ENCODE peak calls at places on chromosomes 3 and 15, in six cellular contexts. N is lung, B is fibroblast of villous mesenchyme, W is GM12865, D is gastrocnemius medialis, I is fibroblast of pulmonary artery. X is an unnamed sample.

GRCh38 chr3:65761431-65761830 is 277.3 kb downstream of the MAGI1 start:
- DNase-seq in N (no peak), B (no peak), W (no peak), D (no peak), I (no peak), X (no peak)

GRCh38 chr15:99279783-99280307 is 28.6 kb downstream of the LRRC28 start:
- DNase-seq in N (no peak), B (no peak), W (no peak), D (no peak), I (no peak), X (no peak)

GRCh38 chr15:69093127-69093526 is 67.3 kb upstream of the GLCE start:
- DNase-seq in N (no peak), B (no peak), W (peak), D (no peak), I (peak), X (no peak)

GRCh38 chr15:77834276-77834990 is 201.7 kb upstream of the LINGO1 start:
- DNase-seq in N (no peak), B (no peak), W (no peak), D (no peak), I (no peak), X (no peak)

GRCh38 chr3:133930341-133930933 is 34.8 kb upstream of the RAB6B start:
- DNase-seq in N (peak), B (peak), W (peak), D (no peak), I (peak), X (peak)

GRCh38 chr3:76871655-76872054 is 168.2 kb upstream of the ROBO2 start:
- DNase-seq in N (no peak), B (no peak), W (no peak), D (no peak), I (no peak), X (no peak)

GRCh38 chr15:78507831-78508160 is 419 bp downstream of the HYKK start:
- DNase-seq in N (no peak), B (no peak), W (no peak), D (no peak), I (no peak), X (no peak)

GRCh38 chr3:176741648-176742047 is 455.6 kb downstream of the TBL1XR1 start:
- DNase-seq in N (no peak), B (no peak), W (no peak), D (no peak), I (no peak), X (no peak)

GRCh38 chr15:42491540-42492225 is 742 bp upstream of the ZNF106 start:
- DNase-seq in N (peak), B (peak), W (no peak), D (no peak), I (peak), X (no peak)

GRCh38 chr3:16183601-16184270 is 9.3 kb downstream of the GALNT15 start:
- DNase-seq in N (no peak), B (peak), W (no peak), D (no peak), I (peak), X (peak)

GRCh38 chr3:23071758-23072157 is 131.4 kb upstream of the UBE2E2 start:
- DNase-seq in N (no peak), B (no peak), W (peak), D (peak), I (no peak), X (no peak)

GRCh38 chr3:164144824-164145223 is 933.5 kb downstream of the SI start:
- DNase-seq in N (no peak), B (no peak), W (no peak), D (no peak), I (no peak), X (no peak)

GRCh38 chr3:20798666-20799065 is 612.7 kb upstream of the SGO1 start:
- DNase-seq in N (no peak), B (peak), W (no peak), D (no peak), I (no peak), X (no peak)

GRCh38 chr15:74807302-74807701 is 5.3 kb upstream of the LMAN1L start:
- DNase-seq in N (no peak), B (no peak), W (no peak), D (no peak), I (no peak), X (no peak)

GRCh38 chr15:80055933-80056332 is 3.5 kb upstream of the ZFAND6 start:
- DNase-seq in N (no peak), B (no peak), W (peak), D (no peak), I (no peak), X (no peak)

GRCh38 chr3:128488995-128489859 is 3.8 kb downstream of the GATA2 start:
- DNase-seq in N (no peak), B (peak), W (no peak), D (no peak), I (peak), X (no peak)

GRCh38 chr3:46866720-46867549 is 3.7 kb upstream of the MYL3 start:
- DNase-seq in N (peak), B (peak), W (peak), D (peak), I (peak), X (no peak)

GRCh38 chr3:36380171-36381031 is at the start of gene STAC:
- DNase-seq in N (peak), B (no peak), W (no peak), D (no peak), I (no peak), X (no peak)

GRCh38 chr15:32784571-32784970 is 66.8 kb downstream of the GREM1 start:
- DNase-seq in N (no peak), B (peak), W (no peak), D (no peak), I (no peak), X (no peak)

GRCh38 chr15:86362556-86362955 is 282.9 kb downstream of the AGBL1 start:
- DNase-seq in N (no peak), B (no peak), W (no peak), D (no peak), I (no peak), X (no peak)

GRCh38 chr3:188230962-188231361 is 77.0 kb downstream of the LPP start:
- DNase-seq in N (no peak), B (peak), W (no peak), D (peak), I (no peak), X (no peak)

GRCh38 chr15:46751303-46751702 is 966.0 kb upstream of the SEMA6D start:
- DNase-seq in N (no peak), B (no peak), W (peak), D (no peak), I (no peak), X (no peak)

GRCh38 chr3:184825456-184825855 is 13.5 kb downstream of the VPS8 start:
- DNase-seq in N (no peak), B (peak), W (no peak), D (peak), I (no peak), X (no peak)

GRCh38 chr3:184541886-184542562 is 19.6 kb upstream of the EPHB3 start:
- DNase-seq in N (peak), B (no peak), W (no peak), D (no peak), I (no peak), X (no peak)

GRCh38 chr3:141399200-141399599 is 30.9 kb downstream of the ZBTB38 start:
- DNase-seq in N (no peak), B (peak), W (peak), D (no peak), I (no peak), X (no peak)

GRCh38 chr3:36736327-36736726 is 28.0 kb downstream of the DCLK3 start:
- DNase-seq in N (no peak), B (no peak), W (no peak), D (no peak), I (peak), X (no peak)

GRCh38 chr3:78645628-78646310 is 1122.0 kb downstream of the ROBO1 start:
- DNase-seq in N (no peak), B (peak), W (peak), D (no peak), I (peak), X (peak)

GRCh38 chr3:66418432-66419052 is 82.3 kb downstream of the LRIG1 start:
- DNase-seq in N (peak), B (no peak), W (no peak), D (peak), I (no peak), X (peak)

GRCh38 chr3:69462826-69463100 is 76.9 kb upstream of the FRMD4B start:
- DNase-seq in N (no peak), B (no peak), W (no peak), D (no peak), I (no peak), X (no peak)

GRCh38 chr3:3192481-3192764 is 12.9 kb upstream of the CRBN start:
- DNase-seq in N (no peak), B (no peak), W (no peak), D (no peak), I (no peak), X (no peak)

GRCh38 chr3:49081429-49081828 is 12.4 kb downstream of the QRICH1 start:
- DNase-seq in N (no peak), B (no peak), W (no peak), D (no peak), I (no peak), X (no peak)

GRCh38 chr15:85865070-85865684 is 70.5 kb upstream of the KLHL25 start:
- DNase-seq in N (no peak), B (peak), W (peak), D (no peak), I (peak), X (peak)

GRCh38 chr3:120021523-120021922 is 72.7 kb downstream of the GSK3B start:
- DNase-seq in N (no peak), B (no peak), W (no peak), D (no peak), I (peak), X (no peak)

GRCh38 chr3:126704494-126705214 is 614 bp downstream of the CHCHD6 start:
- DNase-seq in N (no peak), B (no peak), W (no peak), D (no peak), I (no peak), X (no peak)

GRCh38 chr3:181941250-181941649 is 229.5 kb downstream of the SOX2 start:
- DNase-seq in N (no peak), B (no peak), W (peak), D (no peak), I (no peak), X (no peak)

GRCh38 chr3:46693038-46693896 is at the start of gene ALS2CL:
- DNase-seq in N (peak), B (no peak), W (peak), D (peak), I (no peak), X (no peak)

GRCh38 chr3:138479355-138479964 is 45.0 kb downstream of the ESYT3 start:
- DNase-seq in N (no peak), B (peak), W (peak), D (no peak), I (peak), X (peak)

GRCh38 chr3:171145866-171146265 is 119.3 kb upstream of the SLC2A2 start:
- DNase-seq in N (no peak), B (no peak), W (no peak), D (no peak), I (no peak), X (no peak)

GRCh38 chr3:18369561-18370185 is 55.5 kb downstream of the SATB1 start:
- DNase-seq in N (no peak), B (no peak), W (no peak), D (no peak), I (no peak), X (no peak)

GRCh38 chr3:13087320-13087985 is 14.2 kb upstream of the IQSEC1 start:
- DNase-seq in N (no peak), B (no peak), W (no peak), D (no peak), I (no peak), X (no peak)

GRCh38 chr15:59355730-59356129 is 16.9 kb downstream of the MYO1E start:
- DNase-seq in N (no peak), B (no peak), W (no peak), D (no peak), I (no peak), X (no peak)

GRCh38 chr15:59352189-59352588 is 20.5 kb downstream of the MYO1E start:
- DNase-seq in N (no peak), B (no peak), W (no peak), D (no peak), I (no peak), X (no peak)

GRCh38 chr15:59352683-59353082 is 20.0 kb downstream of the MYO1E start:
- DNase-seq in N (no peak), B (no peak), W (no peak), D (no peak), I (no peak), X (no peak)

GRCh38 chr15:59350421-59350732 is 22.3 kb downstream of the MYO1E start:
- DNase-seq in N (no peak), B (no peak), W (no peak), D (no peak), I (no peak), X (no peak)

DNA sequence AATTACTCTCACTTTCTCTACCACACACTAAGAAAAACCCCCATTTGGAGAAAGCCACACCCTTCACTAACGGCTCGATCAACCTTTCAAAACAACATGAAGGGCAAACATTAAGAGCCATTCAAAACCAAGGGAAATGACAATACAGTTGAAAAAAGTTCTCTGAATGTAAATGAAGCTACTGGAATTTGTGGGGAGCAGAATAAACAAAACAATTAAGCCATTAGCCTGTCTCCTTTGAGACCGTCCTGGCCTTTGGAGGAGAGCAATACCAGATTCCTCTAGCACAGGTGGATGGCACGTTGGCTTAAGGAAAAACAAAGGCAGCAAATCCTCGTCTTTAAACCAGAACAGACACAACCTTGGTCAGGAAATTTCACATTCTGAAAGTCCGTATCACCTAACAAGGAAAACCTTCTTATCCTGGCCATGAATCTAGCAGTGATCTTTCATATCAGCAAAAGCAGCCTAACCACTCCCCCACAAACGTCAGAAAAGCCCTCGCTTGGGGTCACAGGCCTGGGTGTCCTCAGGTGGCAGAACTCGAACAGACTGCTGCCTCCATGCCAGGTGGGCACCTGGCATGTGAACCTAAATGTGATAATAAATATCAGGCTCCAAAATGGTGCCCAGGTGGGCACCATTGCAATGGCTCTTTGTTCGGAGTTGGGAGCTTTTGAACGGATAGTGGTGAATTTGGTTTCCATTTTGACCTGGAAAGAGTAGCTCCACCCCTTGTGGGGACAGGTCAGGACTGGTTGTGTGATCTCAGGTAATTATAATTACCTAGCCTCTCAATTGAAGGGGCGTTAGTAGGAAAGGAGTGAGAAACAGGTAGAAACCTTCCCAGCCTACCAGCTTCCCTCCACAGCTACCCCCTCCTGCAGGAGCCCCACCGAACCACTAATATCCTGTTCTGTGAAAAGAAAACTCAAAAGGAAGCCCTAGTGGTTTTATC is 18.4 kb downstream of the MYO1E start:
- DNase-seq in N (no peak), B (no peak), W (peak), D (no peak), I (no peak), X (no peak)
- H3K4me3 ChIP-seq in N (no peak), B (no peak), W (no peak), D (no peak), I (no peak), X (no peak)

DNA sequence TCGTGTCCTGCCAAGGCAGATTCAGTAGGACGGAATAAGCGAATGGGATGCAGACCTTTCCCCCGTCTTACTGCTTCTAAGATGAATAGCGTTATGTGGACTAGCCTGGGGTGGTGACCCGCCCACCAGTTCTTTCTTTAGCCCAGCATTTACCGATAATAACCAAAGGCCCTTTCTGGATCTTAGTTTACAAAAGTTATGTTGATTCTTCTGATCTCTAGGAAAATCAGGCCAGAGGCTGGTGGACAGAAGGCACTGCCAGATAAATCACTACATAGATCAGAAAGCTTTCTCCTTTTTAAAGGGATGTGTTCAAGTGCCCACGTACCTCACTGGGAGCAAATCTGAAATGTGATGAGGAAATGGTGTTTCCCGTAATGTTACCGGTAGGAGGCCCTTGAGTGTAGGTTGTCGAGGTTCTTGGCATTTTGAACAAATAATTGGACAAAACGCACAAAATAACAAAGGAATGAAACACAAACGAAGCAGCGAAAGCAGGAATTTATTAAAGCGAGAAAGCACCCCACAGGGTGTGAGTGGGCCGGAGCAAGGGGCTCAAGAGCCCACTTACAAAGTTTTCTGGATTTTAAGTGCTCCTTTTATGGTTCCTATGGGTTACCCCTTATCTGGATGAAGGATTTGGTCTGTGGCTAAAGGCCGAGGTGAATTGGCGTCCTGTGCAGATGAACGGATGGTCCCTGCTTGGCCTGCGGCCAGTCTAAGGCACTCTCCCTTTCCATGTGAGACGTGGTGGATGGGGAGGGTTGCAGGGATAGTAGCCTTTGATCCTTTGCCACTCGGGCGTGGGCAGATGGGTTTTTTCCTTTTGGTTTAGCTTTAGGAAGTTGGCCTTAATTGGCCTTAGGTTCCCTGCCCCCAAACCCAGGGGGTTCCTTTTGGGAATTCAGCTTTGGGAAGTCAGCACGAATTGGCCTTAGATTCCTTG is 977 bp downstream of the SNX1 start:
- DNase-seq in N (no peak), B (peak), W (peak), D (no peak), I (peak), X (peak)
- TF ChIP-seq CTCF in N (no peak), B (peak), W (no peak), D (no peak), I (peak), X (peak)

GRCh38 chr15:40114218-40114617 is 5.5 kb upstream of the BMF start:
- DNase-seq in N (no peak), B (no peak), W (peak), D (no peak), I (no peak), X (no peak)
- H3K4me3 ChIP-seq in N (no peak), B (no peak), W (no peak), D (no peak), I (no peak), X (no peak)

GRCh38 chr3:39165518-39165917 is 12.1 kb upstream of the CSRNP1 start:
- DNase-seq in N (no peak), B (no peak), W (no peak), D (no peak), I (no peak), X (no peak)

GRCh38 chr3:39168156-39168780 is 14.9 kb upstream of the CSRNP1 start:
- DNase-seq in N (no peak), B (no peak), W (no peak), D (no peak), I (no peak), X (no peak)

GRCh38 chr3:39166932-39167532 is 13.6 kb upstream of the CSRNP1 start:
- DNase-seq in N (no peak), B (peak), W (no peak), D (peak), I (peak), X (no peak)

GRCh38 chr3:39164414-39164813 is 11.0 kb upstream of the CSRNP1 start:
- DNase-seq in N (no peak), B (no peak), W (no peak), D (no peak), I (no peak), X (no peak)

GRCh38 chr3:39166134-39166710 is 12.8 kb upstream of the CSRNP1 start:
- DNase-seq in N (no peak), B (peak), W (no peak), D (no peak), I (peak), X (no peak)
- TF ChIP-seq CTCF in N (no peak), B (no peak), W (no peak), D (no peak), I (peak), X (no peak)

DNA sequence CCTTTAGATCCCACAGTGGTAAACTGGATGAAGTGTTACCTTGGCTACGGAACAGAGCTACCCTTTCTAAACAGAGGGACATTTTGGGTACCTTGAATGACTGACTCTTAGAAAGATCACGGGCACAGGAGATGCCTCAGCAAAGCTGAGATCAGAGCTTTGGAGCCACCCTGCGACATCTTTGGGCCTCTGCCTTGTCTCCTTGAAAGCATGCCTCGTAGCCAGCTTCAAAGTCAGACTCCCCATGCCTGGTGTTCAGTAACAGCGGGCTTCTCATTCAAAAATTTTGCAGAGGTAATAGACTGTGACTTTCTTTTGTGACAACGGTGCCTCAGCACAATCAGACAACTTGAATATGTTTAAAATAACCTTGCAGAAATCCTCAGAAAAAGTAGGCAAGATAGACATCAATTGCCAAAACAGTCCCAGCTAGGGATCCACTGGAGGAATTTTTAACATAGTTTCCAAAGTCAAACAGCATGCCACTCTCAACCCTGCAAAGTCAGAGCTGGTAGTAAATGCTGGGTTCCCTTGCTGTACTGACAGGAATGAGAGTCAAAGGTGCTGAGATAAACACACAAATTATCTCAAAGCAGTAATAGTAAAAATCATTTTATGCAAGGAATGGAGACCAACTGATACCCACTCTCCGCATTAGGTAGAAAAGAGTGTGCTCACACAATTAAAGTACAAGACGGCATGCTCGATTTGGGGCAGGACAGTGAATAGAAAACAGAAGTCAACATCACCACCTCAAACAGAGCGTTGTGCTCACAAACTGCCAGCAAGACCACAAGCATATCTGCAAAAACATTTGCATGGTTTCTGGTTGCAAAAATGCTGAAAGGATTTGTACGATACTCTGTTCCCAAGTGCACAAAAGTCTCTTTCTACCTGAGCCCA is 82.1 kb downstream of the MYO1E start:
- DNase-seq in N (no peak), B (no peak), W (peak), D (no peak), I (no peak), X (no peak)
- H3K4me3 ChIP-seq in N (no peak), B (no peak), W (peak), D (no peak), I (no peak), X (no peak)

GRCh38 chr3:103410231-103410630 is 975.4 kb downstream of the ZPLD1 start:
- DNase-seq in N (no peak), B (no peak), W (peak), D (no peak), I (no peak), X (no peak)
- TF ChIP-seq CTCF in N (no peak), B (no peak), W (peak), D (no peak), I (no peak), X (no peak)